ENCODE peak calls at places on chromosomes 1 and 21, in nine cellular contexts. H is left ventricle myocardium inferior; W is psoas muscle; L is AG09319; O is neural progenitor cell; N is GM12864; T is CD8-positive, alpha-beta T cell; B is heart right ventricle; G is IMR-90. M is an unnamed sample.
A peak's percentile ranks its signal among the peaks of the same experiment; 100 is the strongest.

GRCh38 chr1:76012341-76013208 is 62.0 kb upstream of the ST6GALNAC3 start:
- DNase-seq in H (no peak), W (no peak), L (no peak), O (peak; percentile 42), N (no peak), T (no peak), B (no peak), G (peak; percentile 2), M (no peak)

GRCh38 chr1:228306275-228307217 is 98.7 kb downstream of the OBSCN start:
- DNase-seq in H (no peak), W (peak; percentile 55), L (no peak), O (no peak), N (no peak), T (no peak), B (peak; percentile 9), G (no peak), M (no peak)

GRCh38 chr1:226110249-226111108 is 48.0 kb downstream of the H3-3A start:
- DNase-seq in H (peak; percentile 75), W (peak; percentile 84), L (peak; percentile 22), O (peak; percentile 69), N (no peak), T (peak; percentile 46), B (peak; percentile 76), G (peak; percentile 58), M (peak; percentile 79)

GRCh38 chr1:109969430-109969829 is 15.1 kb upstream of the AHCYL1 start:
- DNase-seq in H (no peak), W (no peak), L (peak; percentile 62), O (no peak), N (no peak), T (no peak), B (no peak), G (peak; percentile 84), M (no peak)

GRCh38 chr1:221740941-221741363 is 937 bp downstream of the DUSP10 start:
- DNase-seq in H (no peak), W (no peak), L (no peak), O (peak; percentile 3), N (no peak), T (peak; percentile 7), B (no peak), G (peak; percentile 35), M (peak; percentile 5)

GRCh38 chr1:3785458-3786157 is 10.7 kb downstream of the LRRC47 start:
- DNase-seq in H (no peak), W (no peak), L (no peak), O (peak; percentile 43), N (no peak), T (no peak), B (peak; percentile 0), G (no peak), M (peak; percentile 43)

GRCh38 chr1:42340898-42341297 is 5.9 kb upstream of the FOXJ3 start:
- DNase-seq in H (no peak), W (no peak), L (no peak), O (peak; percentile 34), N (no peak), T (no peak), B (no peak), G (no peak), M (no peak)

GRCh38 chr21:18725653-18726052 is 322.1 kb upstream of the TMPRSS15 start:
- DNase-seq in H (no peak), W (no peak), L (no peak), O (peak; percentile 9), N (no peak), T (no peak), B (no peak), G (no peak), M (no peak)

GRCh38 chr1:172999349-172999748 is 51.4 kb downstream of the TNFSF18 start:
- DNase-seq in H (peak; percentile 16), W (no peak), L (no peak), O (peak; percentile 11), N (no peak), T (no peak), B (no peak), G (no peak), M (no peak)

GRCh38 chr1:30061292-30062204 is 661.8 kb downstream of the MATN1 start:
- DNase-seq in H (no peak), W (no peak), L (no peak), O (no peak), N (no peak), T (no peak), B (no peak), G (no peak), M (no peak)

GRCh38 chr1:201134405-201134804 is 7.4 kb upstream of the ASCL5 start:
- DNase-seq in H (no peak), W (no peak), L (no peak), O (no peak), N (no peak), T (no peak), B (no peak), G (no peak), M (no peak)

GRCh38 chr1:167520711-167521206 is 2.4 kb upstream of the CD247 start:
- DNase-seq in H (no peak), W (no peak), L (no peak), O (no peak), N (no peak), T (no peak), B (no peak), G (no peak), M (no peak)

GRCh38 chr21:14842641-14843040 is 222.2 kb downstream of the NRIP1 start:
- DNase-seq in H (no peak), W (no peak), L (no peak), O (no peak), N (no peak), T (no peak), B (no peak), G (no peak), M (no peak)

GRCh38 chr1:90027281-90027680 is 32.4 kb downstream of the ZNF326 start:
- DNase-seq in H (no peak), W (no peak), L (no peak), O (no peak), N (no peak), T (no peak), B (no peak), G (no peak), M (no peak)

GRCh38 chr1:191608367-191608766 is 549.9 kb upstream of the RGS18 start:
- DNase-seq in H (no peak), W (peak; percentile 25), L (no peak), O (no peak), N (no peak), T (no peak), B (no peak), G (peak; percentile 7), M (no peak)

DNA sequence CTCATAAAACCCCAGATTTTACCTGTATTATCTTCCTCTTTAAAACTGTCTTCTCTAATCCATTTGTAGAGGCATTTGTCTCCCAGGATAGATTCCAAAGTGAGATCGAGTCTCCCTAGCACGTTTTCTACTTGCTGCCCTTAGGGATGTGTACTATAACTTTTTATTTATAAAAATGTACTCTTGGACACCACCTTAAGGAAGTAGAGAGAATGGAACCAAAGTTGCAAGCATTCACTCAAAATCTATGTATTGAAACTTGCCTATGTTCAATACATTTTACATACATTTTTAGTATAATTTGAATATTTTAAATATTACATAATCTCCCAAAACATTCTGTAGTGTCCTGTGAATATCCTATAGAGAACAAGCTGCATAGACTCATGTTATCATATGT is 842 bp upstream of the SPRR2A start:
- DNase-seq in H (no peak), W (no peak), L (no peak), O (no peak), N (no peak), T (no peak), B (no peak), G (no peak), M (no peak)
- TF ChIP-seq CTCF in H (no peak), W (no peak), L (no peak), O (no peak), N (no peak), T (no peak), B (no peak), G (no peak), M (no peak)

DNA sequence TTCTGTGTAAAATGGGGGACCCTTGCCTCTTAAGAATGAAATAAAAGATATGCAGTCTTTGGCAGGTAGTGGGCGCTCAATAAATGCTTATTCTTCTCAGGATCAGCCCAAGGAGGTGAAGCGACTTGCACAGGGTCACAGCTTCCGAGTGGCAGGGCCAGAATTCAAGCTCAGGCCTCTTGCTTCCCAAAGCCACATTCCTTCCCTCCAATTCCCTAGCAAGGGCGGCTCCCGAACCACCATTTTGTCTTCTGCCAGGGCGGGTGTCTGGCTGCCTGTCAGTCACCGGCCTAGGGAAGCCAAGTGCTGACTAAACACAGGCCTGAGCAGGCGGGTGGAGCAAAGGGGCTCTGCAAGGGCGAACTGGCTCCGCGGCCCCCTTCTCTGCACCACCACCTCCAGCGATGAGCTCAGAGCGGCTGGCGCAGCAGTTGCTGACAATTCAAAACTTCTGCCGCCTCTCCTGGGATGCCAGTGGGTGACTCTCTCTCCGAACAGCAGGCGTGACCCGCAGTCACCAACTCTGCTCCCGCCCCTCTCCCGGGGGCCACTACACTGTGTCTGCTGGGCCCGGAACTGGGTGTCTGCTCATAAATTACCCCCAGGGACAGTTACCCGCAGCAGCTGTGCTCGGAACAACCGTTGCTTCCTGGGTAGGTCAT is 10.8 kb downstream of the GPR3 start:
- DNase-seq in H (peak; percentile 75), W (peak; percentile 91), L (no peak), O (peak; percentile 52), N (no peak), T (no peak), B (peak; percentile 73), G (peak; percentile 42), M (peak; percentile 50)
- TF ChIP-seq CTCF in H (peak; percentile 11), W (peak; percentile 19), L (peak; percentile 28), O (peak; percentile 36), N (peak; percentile 52), T (peak; percentile 39), B (no peak), G (peak; percentile 28), M (no peak)

GRCh38 chr1:212110617-212111016 is 75.1 kb downstream of the DTL start:
- DNase-seq in H (peak; percentile 24), W (no peak), L (no peak), O (no peak), N (no peak), T (no peak), B (no peak), G (peak; percentile 22), M (no peak)
- TF ChIP-seq CTCF in H (no peak), W (no peak), L (peak; percentile 15), O (no peak), N (no peak), T (no peak), B (no peak), G (peak; percentile 28), M (no peak)

GRCh38 chr1:164743991-164744390 is 185.0 kb downstream of the PBX1 start:
- DNase-seq in H (no peak), W (no peak), L (no peak), O (no peak), N (no peak), T (no peak), B (no peak), G (peak; percentile 52), M (no peak)

GRCh38 chr1:164740021-164740526 is 181.1 kb downstream of the PBX1 start:
- DNase-seq in H (no peak), W (no peak), L (no peak), O (no peak), N (no peak), T (no peak), B (no peak), G (no peak), M (no peak)

GRCh38 chr1:164735315-164736052 is 176.5 kb downstream of the PBX1 start:
- DNase-seq in H (no peak), W (no peak), L (no peak), O (peak; percentile 38), N (no peak), T (no peak), B (no peak), G (peak; percentile 58), M (no peak)

GRCh38 chr1:164733734-164734133 is 174.8 kb downstream of the PBX1 start:
- DNase-seq in H (no peak), W (no peak), L (no peak), O (no peak), N (no peak), T (no peak), B (no peak), G (no peak), M (no peak)

GRCh38 chr1:164739189-164739588 is 180.2 kb downstream of the PBX1 start:
- DNase-seq in H (no peak), W (no peak), L (no peak), O (no peak), N (no peak), T (no peak), B (no peak), G (no peak), M (no peak)
- TF ChIP-seq CTCF in H (no peak), W (no peak), L (no peak), O (no peak), N (no peak), T (no peak), B (no peak), G (no peak), M (no peak)